ENCODE peak calls at places on chromosomes 12 and 14, in six cellular contexts. One of them, this sample, is unnamed.
A peak's percentile ranks its signal among the peaks of the same experiment; 100 is the strongest.

GRCh38 chr14:64501326-64502171 is 2.1 kb downstream of the ZBTB25 start:
- DNase-seq in astrocyte of the spinal cord: peak; percentile 71
- DNase-seq in HCT116: no peak
- DNase-seq in neural progenitor cell: no peak
- DNase-seq in astrocyte of the cerebellum: no peak
- DNase-seq in fibroblast of lung: peak; percentile 63
- DNase-seq in this sample: no peak

GRCh38 chr12:109680521-109681030 is 33.0 kb upstream of the FAM222A start:
- DNase-seq in astrocyte of the spinal cord: no peak
- DNase-seq in HCT116: no peak
- DNase-seq in neural progenitor cell: no peak
- DNase-seq in astrocyte of the cerebellum: no peak
- DNase-seq in fibroblast of lung: no peak
- DNase-seq in this sample: no peak

GRCh38 chr14:61475316-61475715 is 153.9 kb downstream of the PRKCH start:
- DNase-seq in astrocyte of the spinal cord: peak; percentile 80
- DNase-seq in HCT116: peak; percentile 56
- DNase-seq in neural progenitor cell: peak; percentile 86
- DNase-seq in astrocyte of the cerebellum: peak; percentile 56
- DNase-seq in fibroblast of lung: peak; percentile 90
- DNase-seq in this sample: no peak

GRCh38 chr12:52333321-52333720 is 12.1 kb upstream of the KRT83 start:
- DNase-seq in astrocyte of the spinal cord: no peak
- DNase-seq in HCT116: no peak
- DNase-seq in neural progenitor cell: no peak
- DNase-seq in astrocyte of the cerebellum: no peak
- DNase-seq in fibroblast of lung: no peak
- DNase-seq in this sample: no peak

GRCh38 chr14:92670967-92671366 is 77.5 kb downstream of the LGMN start:
- DNase-seq in astrocyte of the spinal cord: peak; percentile 20
- DNase-seq in HCT116: no peak
- DNase-seq in neural progenitor cell: no peak
- DNase-seq in astrocyte of the cerebellum: no peak
- DNase-seq in fibroblast of lung: no peak
- DNase-seq in this sample: no peak

GRCh38 chr14:24692382-24693352 is 58.7 kb upstream of the GZMB start:
- DNase-seq in astrocyte of the spinal cord: no peak
- DNase-seq in HCT116: no peak
- DNase-seq in neural progenitor cell: no peak
- DNase-seq in astrocyte of the cerebellum: no peak
- DNase-seq in fibroblast of lung: no peak
- DNase-seq in this sample: no peak

GRCh38 chr14:63717704-63718103 is 10.2 kb downstream of the SGPP1 start:
- DNase-seq in astrocyte of the spinal cord: peak; percentile 36
- DNase-seq in HCT116: peak; percentile 26
- DNase-seq in neural progenitor cell: peak; percentile 12
- DNase-seq in astrocyte of the cerebellum: no peak
- DNase-seq in fibroblast of lung: peak; percentile 54
- DNase-seq in this sample: no peak

GRCh38 chr14:65296876-65297275 is 115.7 kb upstream of the FUT8 start:
- DNase-seq in astrocyte of the spinal cord: no peak
- DNase-seq in HCT116: no peak
- DNase-seq in neural progenitor cell: no peak
- DNase-seq in astrocyte of the cerebellum: no peak
- DNase-seq in fibroblast of lung: no peak
- DNase-seq in this sample: no peak

GRCh38 chr14:76763362-76764041 is 2.2 kb downstream of the VASH1 start:
- DNase-seq in astrocyte of the spinal cord: no peak
- DNase-seq in HCT116: no peak
- DNase-seq in neural progenitor cell: no peak
- DNase-seq in astrocyte of the cerebellum: no peak
- DNase-seq in fibroblast of lung: no peak
- DNase-seq in this sample: no peak

GRCh38 chr14:99245541-99246511 is 26.2 kb downstream of the BCL11B start:
- DNase-seq in astrocyte of the spinal cord: no peak
- DNase-seq in HCT116: no peak
- DNase-seq in neural progenitor cell: peak; percentile 88
- DNase-seq in astrocyte of the cerebellum: no peak
- DNase-seq in fibroblast of lung: no peak
- DNase-seq in this sample: peak; percentile 68

GRCh38 chr14:67487937-67488893 is at the start of gene TMEM229B:
- DNase-seq in astrocyte of the spinal cord: peak; percentile 17
- DNase-seq in HCT116: no peak
- DNase-seq in neural progenitor cell: no peak
- DNase-seq in astrocyte of the cerebellum: no peak
- DNase-seq in fibroblast of lung: no peak
- DNase-seq in this sample: no peak

GRCh38 chr12:27179399-27180214 is 64.5 kb upstream of the STK38L start:
- DNase-seq in astrocyte of the spinal cord: peak; percentile 98
- DNase-seq in HCT116: peak; percentile 74
- DNase-seq in neural progenitor cell: no peak
- DNase-seq in astrocyte of the cerebellum: peak; percentile 95
- DNase-seq in fibroblast of lung: peak; percentile 92
- DNase-seq in this sample: no peak

GRCh38 chr14:105944632-105945610 is 418.5 kb downstream of the TMEM121 start:
- DNase-seq in astrocyte of the spinal cord: no peak
- DNase-seq in HCT116: peak; percentile 34
- DNase-seq in neural progenitor cell: no peak
- DNase-seq in astrocyte of the cerebellum: no peak
- DNase-seq in fibroblast of lung: no peak
- DNase-seq in this sample: no peak

GRCh38 chr12:31626270-31626669 is 33.2 kb upstream of the ETFBKMT start:
- DNase-seq in astrocyte of the spinal cord: no peak
- DNase-seq in HCT116: no peak
- DNase-seq in neural progenitor cell: no peak
- DNase-seq in astrocyte of the cerebellum: no peak
- DNase-seq in fibroblast of lung: no peak
- DNase-seq in this sample: no peak

GRCh38 chr14:34766060-34766459 is 51.7 kb upstream of the CFL2 start:
- DNase-seq in astrocyte of the spinal cord: no peak
- DNase-seq in HCT116: no peak
- DNase-seq in neural progenitor cell: no peak
- DNase-seq in astrocyte of the cerebellum: no peak
- DNase-seq in fibroblast of lung: peak; percentile 6
- DNase-seq in this sample: no peak

GRCh38 chr14:101442451-101442850 is 118.8 kb upstream of the DIO3 start:
- DNase-seq in astrocyte of the spinal cord: no peak
- DNase-seq in HCT116: no peak
- DNase-seq in neural progenitor cell: no peak
- DNase-seq in astrocyte of the cerebellum: no peak
- DNase-seq in fibroblast of lung: no peak
- DNase-seq in this sample: no peak

GRCh38 chr14:102554835-102555819 is 37.3 kb upstream of the RCOR1 start:
- DNase-seq in astrocyte of the spinal cord: no peak
- DNase-seq in HCT116: no peak
- DNase-seq in neural progenitor cell: peak; percentile 87
- DNase-seq in astrocyte of the cerebellum: no peak
- DNase-seq in fibroblast of lung: peak; percentile 27
- DNase-seq in this sample: peak; percentile 66

GRCh38 chr12:98618952-98619351 is 25.5 kb downstream of the SLC25A3 start:
- DNase-seq in astrocyte of the spinal cord: no peak
- DNase-seq in HCT116: no peak
- DNase-seq in neural progenitor cell: no peak
- DNase-seq in astrocyte of the cerebellum: no peak
- DNase-seq in fibroblast of lung: peak; percentile 84
- DNase-seq in this sample: no peak

GRCh38 chr12:46379352-46379751 is 6.8 kb upstream of the SLC38A2 start:
- DNase-seq in astrocyte of the spinal cord: no peak
- DNase-seq in HCT116: no peak
- DNase-seq in neural progenitor cell: no peak
- DNase-seq in astrocyte of the cerebellum: no peak
- DNase-seq in fibroblast of lung: no peak
- DNase-seq in this sample: no peak

GRCh38 chr14:33918256-33918655 is 32.6 kb downstream of the EGLN3 start:
- DNase-seq in astrocyte of the spinal cord: no peak
- DNase-seq in HCT116: no peak
- DNase-seq in neural progenitor cell: no peak
- DNase-seq in astrocyte of the cerebellum: no peak
- DNase-seq in fibroblast of lung: no peak
- DNase-seq in this sample: no peak

GRCh38 chr12:13177373-13177772 is 19.2 kb upstream of the EMP1 start:
- DNase-seq in astrocyte of the spinal cord: no peak
- DNase-seq in HCT116: no peak
- DNase-seq in neural progenitor cell: no peak
- DNase-seq in astrocyte of the cerebellum: no peak
- DNase-seq in fibroblast of lung: no peak
- DNase-seq in this sample: no peak

GRCh38 chr14:93997933-93998870 is 1.1 kb downstream of the CCDC197 start:
- DNase-seq in astrocyte of the spinal cord: no peak
- DNase-seq in HCT116: no peak
- DNase-seq in neural progenitor cell: no peak
- DNase-seq in astrocyte of the cerebellum: no peak
- DNase-seq in fibroblast of lung: no peak
- DNase-seq in this sample: no peak

GRCh38 chr14:104977681-104978647 is at the start of gene AHNAK2:
- DNase-seq in astrocyte of the spinal cord: peak; percentile 71
- DNase-seq in HCT116: peak; percentile 68
- DNase-seq in neural progenitor cell: peak; percentile 96
- DNase-seq in astrocyte of the cerebellum: no peak
- DNase-seq in fibroblast of lung: peak; percentile 70
- DNase-seq in this sample: peak; percentile 94

GRCh38 chr14:29039171-29039570 is 272.6 kb downstream of the FOXG1 start:
- DNase-seq in astrocyte of the spinal cord: peak; percentile 31
- DNase-seq in HCT116: no peak
- DNase-seq in neural progenitor cell: no peak
- DNase-seq in astrocyte of the cerebellum: no peak
- DNase-seq in fibroblast of lung: peak; percentile 20
- DNase-seq in this sample: no peak

GRCh38 chr14:106605548-106606448 is 1079.4 kb downstream of the TMEM121 start:
- DNase-seq in astrocyte of the spinal cord: no peak
- DNase-seq in HCT116: no peak
- DNase-seq in neural progenitor cell: no peak
- DNase-seq in astrocyte of the cerebellum: no peak
- DNase-seq in fibroblast of lung: no peak
- DNase-seq in this sample: no peak

GRCh38 chr12:8644345-8645248 is 18.0 kb downstream of the MFAP5 start:
- DNase-seq in astrocyte of the spinal cord: no peak
- DNase-seq in HCT116: no peak
- DNase-seq in neural progenitor cell: no peak
- DNase-seq in astrocyte of the cerebellum: no peak
- DNase-seq in fibroblast of lung: peak; percentile 2
- DNase-seq in this sample: no peak

GRCh38 chr12:106138646-106139421 is at the start of gene NUAK1:
- DNase-seq in astrocyte of the spinal cord: peak; percentile 72
- DNase-seq in HCT116: no peak
- DNase-seq in neural progenitor cell: peak; percentile 90
- DNase-seq in astrocyte of the cerebellum: no peak
- DNase-seq in fibroblast of lung: peak; percentile 33
- DNase-seq in this sample: peak; percentile 86

DNA sequence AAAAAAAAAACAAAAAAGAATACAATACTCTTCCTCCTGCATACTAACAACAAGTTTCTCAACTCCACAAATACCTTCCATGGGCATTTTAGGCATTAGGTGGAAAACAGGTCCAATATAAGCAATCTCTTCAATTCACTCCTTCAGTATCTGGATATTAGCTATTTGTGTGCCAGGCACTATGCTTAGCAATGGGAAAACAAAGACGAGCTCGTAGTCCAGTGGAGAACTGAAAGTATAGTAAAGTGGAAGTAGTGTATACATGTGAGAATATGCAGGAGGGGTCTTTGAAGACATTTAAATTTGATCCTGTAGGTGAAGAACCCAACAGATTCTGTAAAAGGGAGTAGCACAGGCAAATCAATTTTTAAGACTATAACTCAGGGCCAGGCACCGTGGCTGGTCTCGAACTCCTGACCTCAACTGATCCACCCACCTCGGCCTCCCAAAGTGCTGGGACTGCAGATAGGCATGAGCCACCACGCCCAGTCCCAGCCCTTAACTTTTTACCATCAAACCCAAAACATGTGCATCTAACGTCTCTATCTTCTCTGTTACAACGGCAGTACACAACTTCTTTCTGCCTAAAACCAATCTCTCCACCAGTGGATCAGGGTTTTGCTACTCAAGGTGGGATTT is 10.6 kb downstream of the HECTD1 start:
- DNase-seq in astrocyte of the spinal cord: no peak
- DNase-seq in HCT116: no peak
- DNase-seq in neural progenitor cell: no peak
- DNase-seq in astrocyte of the cerebellum: no peak
- DNase-seq in fibroblast of lung: no peak
- DNase-seq in this sample: no peak
- TF ChIP-seq CTCF in astrocyte of the spinal cord: no peak
- TF ChIP-seq CTCF in HCT116: no peak
- TF ChIP-seq CTCF in neural progenitor cell: no peak
- TF ChIP-seq CTCF in astrocyte of the cerebellum: no peak
- TF ChIP-seq CTCF in fibroblast of lung: no peak
- TF ChIP-seq CTCF in this sample: no peak

GRCh38 chr14:66403183-66403582 is 83.0 kb upstream of the CCDC196 start:
- DNase-seq in astrocyte of the spinal cord: peak; percentile 10
- DNase-seq in HCT116: no peak
- DNase-seq in neural progenitor cell: peak; percentile 13
- DNase-seq in astrocyte of the cerebellum: no peak
- DNase-seq in fibroblast of lung: peak; percentile 26
- DNase-seq in this sample: no peak
- TF ChIP-seq CTCF in astrocyte of the spinal cord: peak; percentile 38
- TF ChIP-seq CTCF in HCT116: peak; percentile 52
- TF ChIP-seq CTCF in neural progenitor cell: peak; percentile 38
- TF ChIP-seq CTCF in astrocyte of the cerebellum: peak; percentile 51
- TF ChIP-seq CTCF in fibroblast of lung: peak; percentile 41
- TF ChIP-seq CTCF in this sample: peak; percentile 21

DNA sequence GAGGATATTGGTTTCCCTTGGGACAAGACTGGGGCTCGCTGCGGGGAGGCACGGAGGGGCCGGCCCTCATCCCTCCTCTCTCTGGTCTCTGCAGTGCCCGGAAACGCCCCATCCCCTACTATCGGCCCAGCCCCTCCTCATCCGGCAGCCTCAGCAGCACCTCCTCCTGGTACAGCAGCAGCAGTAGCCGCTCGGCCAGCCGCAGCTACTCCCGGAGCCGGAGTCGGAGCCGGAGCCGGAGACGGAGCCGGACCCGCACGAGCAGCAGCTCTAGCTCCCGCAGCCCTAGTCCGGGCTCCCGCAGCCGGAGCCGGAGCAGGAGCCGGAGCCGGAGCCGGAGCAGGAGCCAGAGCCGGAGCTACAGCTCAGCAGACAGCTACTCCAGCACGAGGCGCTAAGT is 22.3 kb upstream of the HSPB8 start:
- DNase-seq in astrocyte of the spinal cord: no peak
- DNase-seq in HCT116: no peak
- DNase-seq in neural progenitor cell: peak; percentile 52
- DNase-seq in astrocyte of the cerebellum: no peak
- DNase-seq in fibroblast of lung: no peak
- DNase-seq in this sample: peak; percentile 59
- TF ChIP-seq CTCF in astrocyte of the spinal cord: no peak
- TF ChIP-seq CTCF in HCT116: peak; percentile 36
- TF ChIP-seq CTCF in neural progenitor cell: peak; percentile 40
- TF ChIP-seq CTCF in astrocyte of the cerebellum: no peak
- TF ChIP-seq CTCF in fibroblast of lung: no peak
- TF ChIP-seq CTCF in this sample: no peak

GRCh38 chr12:3263939-3264699 is 186.9 kb downstream of the TSPAN9 start:
- DNase-seq in astrocyte of the spinal cord: no peak
- DNase-seq in HCT116: no peak
- DNase-seq in neural progenitor cell: no peak
- DNase-seq in astrocyte of the cerebellum: no peak
- DNase-seq in fibroblast of lung: no peak
- DNase-seq in this sample: peak; percentile 67
- TF ChIP-seq CTCF in astrocyte of the spinal cord: no peak
- TF ChIP-seq CTCF in HCT116: no peak
- TF ChIP-seq CTCF in neural progenitor cell: no peak
- TF ChIP-seq CTCF in astrocyte of the cerebellum: no peak
- TF ChIP-seq CTCF in fibroblast of lung: no peak
- TF ChIP-seq CTCF in this sample: peak; percentile 10

This sample was measured in glutamatergic neuron.